ENCODE peak calls at places on chromosome 17, in five cellular contexts. C is sigmoid colon, Z is psoas muscle, I is Peyer's patch, F is prostate gland. M is an unnamed sample.

GRCh38 chr17:45103269-45103795 is 29.0 kb downstream of the PLCD3 start:
- DNase-seq in C (no peak), Z (no peak), I (no peak), F (no peak), M (no peak)

GRCh38 chr17:27285501-27285900 is 8.4 kb upstream of the WSB1 start:
- DNase-seq in C (no peak), Z (no peak), I (no peak), F (no peak), M (no peak)

GRCh38 chr17:73776978-73777567 is 132.8 kb upstream of the SDK2 start:
- DNase-seq in C (no peak), Z (no peak), I (no peak), F (no peak), M (no peak)

GRCh38 chr17:3033741-3034577 is 29.4 kb downstream of the OR1D5 start:
- DNase-seq in C (no peak), Z (no peak), I (peak), F (no peak), M (no peak)

GRCh38 chr17:28291780-28292330 is 27.1 kb upstream of the TMEM97 start:
- DNase-seq in C (no peak), Z (no peak), I (no peak), F (no peak), M (no peak)

GRCh38 chr17:73657473-73658116 is 13.3 kb upstream of the SDK2 start:
- DNase-seq in C (no peak), Z (no peak), I (peak), F (peak), M (no peak)

GRCh38 chr17:8506145-8506544 is 70.5 kb downstream of the NDEL1 start:
- DNase-seq in C (no peak), Z (peak), I (no peak), F (no peak), M (no peak)

GRCh38 chr17:28747046-28747691 is 3.4 kb downstream of the TRAF4 start:
- DNase-seq in C (no peak), Z (no peak), I (no peak), F (peak), M (no peak)

GRCh38 chr17:39485555-39485954 is 24.3 kb downstream of the CDK12 start:
- DNase-seq in C (no peak), Z (no peak), I (no peak), F (no peak), M (no peak)

GRCh38 chr17:21275579-21276339 is 8.8 kb upstream of the MAP2K3 start:
- DNase-seq in C (peak), Z (peak), I (peak), F (peak), M (peak)

GRCh38 chr17:43579570-43580140 is 33.5 kb upstream of the ETV4 start:
- DNase-seq in C (no peak), Z (no peak), I (no peak), F (no peak), M (no peak)

GRCh38 chr17:72614871-72615626 is 477.4 kb downstream of the SLC39A11 start:
- DNase-seq in C (no peak), Z (no peak), I (peak), F (peak), M (no peak)

GRCh38 chr17:61247438-61247837 is 152.2 kb upstream of the TBX2 start:
- DNase-seq in C (no peak), Z (no peak), I (no peak), F (no peak), M (no peak)

GRCh38 chr17:5741810-5742209 is 157.5 kb upstream of the NLRP1 start:
- DNase-seq in C (no peak), Z (no peak), I (no peak), F (no peak), M (no peak)

GRCh38 chr17:77792626-77793025 is 165.9 kb upstream of the TNRC6C start:
- DNase-seq in C (no peak), Z (no peak), I (peak), F (no peak), M (no peak)

GRCh38 chr17:1643999-1644492 is 1.5 kb downstream of the SCARF1 start:
- DNase-seq in C (no peak), Z (no peak), I (no peak), F (no peak), M (no peak)

GRCh38 chr17:27977751-27978688 is 64.5 kb upstream of the NLK start:
- DNase-seq in C (no peak), Z (no peak), I (no peak), F (no peak), M (no peak)

GRCh38 chr17:29567362-29568330 is 809 bp upstream of the ABHD15 start:
- DNase-seq in C (peak), Z (peak), I (peak), F (peak), M (peak)

GRCh38 chr17:38815576-38816193 is 9.4 kb downstream of the CWC25 start:
- DNase-seq in C (no peak), Z (no peak), I (no peak), F (no peak), M (peak)

GRCh38 chr17:17778308-17779014 is 58.3 kb downstream of the SREBF1 start:
- DNase-seq in C (peak), Z (peak), I (no peak), F (no peak), M (no peak)

GRCh38 chr17:56690441-56691291 is 97.2 kb downstream of the NOG start:
- DNase-seq in C (no peak), Z (no peak), I (no peak), F (no peak), M (no peak)

GRCh38 chr17:18217412-18218015 is 7.9 kb upstream of the LLGL1 start:
- DNase-seq in C (peak), Z (peak), I (peak), F (peak), M (peak)

GRCh38 chr17:2054740-2055493 is at the start of gene HIC1:
- DNase-seq in C (peak), Z (peak), I (peak), F (peak), M (peak)

GRCh38 chr17:67562036-67562435 is 155.7 kb upstream of the NOL11 start:
- DNase-seq in C (peak), Z (no peak), I (no peak), F (no peak), M (no peak)

GRCh38 chr17:33976816-33977215 is 278.3 kb upstream of the CCL2 start:
- DNase-seq in C (no peak), Z (no peak), I (no peak), F (no peak), M (no peak)

GRCh38 chr17:19867654-19868395 is at the start of gene ULK2:
- DNase-seq in C (peak), Z (peak), I (peak), F (peak), M (peak)

GRCh38 chr17:42276359-42276608 is at the start of gene STAT5B:
- DNase-seq in C (peak), Z (peak), I (peak), F (peak), M (peak)

GRCh38 chr17:48589831-48590602 is at the start of gene HOXB3:
- DNase-seq in C (no peak), Z (no peak), I (peak), F (no peak), M (no peak)

GRCh38 chr17:40996829-40997228 is 2.9 kb upstream of the KRTAP3-3 start:
- DNase-seq in C (no peak), Z (no peak), I (no peak), F (no peak), M (no peak)

GRCh38 chr17:72631568-72631967 is 460.9 kb downstream of the SLC39A11 start:
- DNase-seq in C (no peak), Z (no peak), I (no peak), F (no peak), M (no peak)

GRCh38 chr17:61574542-61575351 is 16.3 kb downstream of the NACA2 start:
- DNase-seq in C (no peak), Z (no peak), I (no peak), F (peak), M (no peak)

GRCh38 chr17:28975031-28975430 is 23.7 kb upstream of the PHF12 start:
- DNase-seq in C (no peak), Z (no peak), I (no peak), F (no peak), M (no peak)

GRCh38 chr17:56142325-56142724 is 10.9 kb upstream of the ANKFN1 start:
- DNase-seq in C (no peak), Z (no peak), I (no peak), F (no peak), M (no peak)

GRCh38 chr17:75511610-75512575 is 3.4 kb downstream of the CASKIN2 start:
- DNase-seq in C (no peak), Z (peak), I (no peak), F (no peak), M (no peak)

GRCh38 chr17:59561042-59561441 is 4.4 kb upstream of the DHX40 start:
- DNase-seq in C (no peak), Z (no peak), I (no peak), F (no peak), M (no peak)

GRCh38 chr17:64262125-64262421 is 987 bp downstream of the TEX2 start:
- DNase-seq in C (no peak), Z (no peak), I (no peak), F (no peak), M (no peak)

GRCh38 chr17:71423871-71424546 is 696.8 kb upstream of the SOX9 start:
- DNase-seq in C (no peak), Z (no peak), I (no peak), F (no peak), M (no peak)

GRCh38 chr17:83189673-83190385 is 110.4 kb downstream of the METRNL start:
- DNase-seq in C (peak), Z (peak), I (peak), F (peak), M (peak)

GRCh38 chr17:77427471-77427991 is 286.8 kb downstream of the SEC14L1 start:
- DNase-seq in C (peak), Z (peak), I (no peak), F (no peak), M (no peak)

GRCh38 chr17:35373532-35373983 is at the start of gene SLFN11:
- DNase-seq in C (peak), Z (peak), I (peak), F (peak), M (peak)

GRCh38 chr17:35376245-35376644 is 2.8 kb upstream of the SLFN11 start:
- DNase-seq in C (no peak), Z (no peak), I (no peak), F (no peak), M (no peak)

GRCh38 chr17:35372846-35373531 is 432 bp downstream of the SLFN11 start:
- DNase-seq in C (no peak), Z (peak), I (no peak), F (peak), M (no peak)

GRCh38 chr17:35373984-35374765 is 754 bp upstream of the SLFN11 start:
- DNase-seq in C (peak), Z (peak), I (peak), F (peak), M (peak)

GRCh38 chr17:35374766-35375344 is 1.4 kb upstream of the SLFN11 start:
- DNase-seq in C (no peak), Z (no peak), I (no peak), F (no peak), M (no peak)
- H3K4me3 ChIP-seq in C (peak), Z (peak), I (peak), F (peak), M (peak)

GRCh38 chr17:32261937-32262510 is 3.6 kb upstream of the RHBDL3 start:
- DNase-seq in C (no peak), Z (no peak), I (peak), F (no peak), M (no peak)

GRCh38 chr17:32264823-32265191 is 825 bp upstream of the RHBDL3 start:
- DNase-seq in C (no peak), Z (no peak), I (no peak), F (no peak), M (no peak)

GRCh38 chr17:32265896-32266388 is 310 bp downstream of the RHBDL3 start:
- DNase-seq in C (no peak), Z (no peak), I (no peak), F (no peak), M (no peak)

GRCh38 chr17:32265192-32265895 is at the start of gene RHBDL3:
- DNase-seq in C (no peak), Z (peak), I (no peak), F (no peak), M (no peak)

DNA sequence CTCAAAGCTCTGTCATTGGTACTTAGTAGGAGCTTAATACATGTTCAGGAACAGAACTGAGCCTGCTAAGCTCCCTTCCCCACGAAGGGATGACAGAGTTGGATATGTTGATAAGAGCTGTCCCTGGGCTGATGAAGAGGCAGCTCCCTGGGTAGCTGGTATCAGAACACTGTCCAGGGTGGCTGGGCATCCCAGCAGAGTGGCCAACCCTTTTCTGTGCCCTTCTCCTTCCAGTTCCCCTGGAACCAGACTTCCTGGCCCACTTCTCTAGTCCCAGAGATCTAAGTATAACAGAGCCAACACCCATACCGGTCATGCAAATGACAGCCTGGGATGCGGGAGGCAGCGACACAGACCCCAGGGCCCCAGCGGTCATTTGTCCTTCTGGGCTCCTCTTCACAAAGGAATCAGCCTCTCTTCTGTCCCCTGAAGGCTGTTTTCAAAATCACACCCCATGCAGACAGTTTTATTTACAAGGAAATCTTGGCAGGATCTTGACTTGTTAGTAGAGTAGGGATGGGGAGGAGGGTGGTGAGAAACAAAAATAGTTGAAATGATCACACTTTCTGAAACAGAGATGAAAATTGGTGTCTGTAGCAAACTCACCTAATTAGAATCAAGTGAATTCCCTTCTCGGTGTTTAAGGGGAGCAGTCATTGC is 1.4 kb upstream of the RHBDL3 start:
- DNase-seq in C (no peak), Z (no peak), I (no peak), F (no peak), M (no peak)
- TF ChIP-seq CTCF in C (no peak), Z (no peak), I (peak), F (no peak), M (no peak)

GRCh38 chr17:62656446-62656845 is 29.0 kb downstream of the MRC2 start:
- DNase-seq in C (peak), Z (no peak), I (no peak), F (no peak), M (no peak)
- H3K27ac ChIP-seq in C (no peak), Z (no peak), I (no peak), F (no peak), M (no peak)

GRCh38 chr17:55134486-55135157 is 130.1 kb upstream of the HLF start:
- DNase-seq in C (no peak), Z (no peak), I (no peak), F (no peak), M (no peak)
- H3K4me3 ChIP-seq in C (no peak), Z (no peak), I (no peak), F (no peak), M (no peak)

DNA sequence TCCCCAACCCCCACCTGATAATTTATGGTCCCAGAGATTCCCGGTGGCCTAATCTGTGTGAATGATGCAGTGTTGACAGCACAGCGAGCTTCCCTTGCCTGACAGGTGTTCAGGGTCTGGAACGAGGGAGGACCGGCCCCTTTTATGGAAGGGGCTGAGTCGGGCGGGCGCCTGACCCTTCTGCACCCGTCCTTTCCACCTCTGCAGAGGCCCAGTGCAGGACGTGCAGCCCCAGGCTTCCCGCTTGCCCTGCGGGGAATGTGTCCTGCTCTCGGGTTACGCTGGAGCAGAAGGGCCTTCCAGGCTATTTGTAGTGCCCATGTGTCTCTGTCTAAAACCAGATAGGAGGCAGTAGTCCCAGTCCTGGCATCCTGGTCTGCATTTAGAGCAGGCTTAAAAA is 16.2 kb downstream of the SMTNL2 start:
- DNase-seq in C (no peak), Z (peak), I (no peak), F (no peak), M (no peak)
- TF ChIP-seq CTCF in C (no peak), Z (peak), I (no peak), F (no peak), M (no peak)

DNA sequence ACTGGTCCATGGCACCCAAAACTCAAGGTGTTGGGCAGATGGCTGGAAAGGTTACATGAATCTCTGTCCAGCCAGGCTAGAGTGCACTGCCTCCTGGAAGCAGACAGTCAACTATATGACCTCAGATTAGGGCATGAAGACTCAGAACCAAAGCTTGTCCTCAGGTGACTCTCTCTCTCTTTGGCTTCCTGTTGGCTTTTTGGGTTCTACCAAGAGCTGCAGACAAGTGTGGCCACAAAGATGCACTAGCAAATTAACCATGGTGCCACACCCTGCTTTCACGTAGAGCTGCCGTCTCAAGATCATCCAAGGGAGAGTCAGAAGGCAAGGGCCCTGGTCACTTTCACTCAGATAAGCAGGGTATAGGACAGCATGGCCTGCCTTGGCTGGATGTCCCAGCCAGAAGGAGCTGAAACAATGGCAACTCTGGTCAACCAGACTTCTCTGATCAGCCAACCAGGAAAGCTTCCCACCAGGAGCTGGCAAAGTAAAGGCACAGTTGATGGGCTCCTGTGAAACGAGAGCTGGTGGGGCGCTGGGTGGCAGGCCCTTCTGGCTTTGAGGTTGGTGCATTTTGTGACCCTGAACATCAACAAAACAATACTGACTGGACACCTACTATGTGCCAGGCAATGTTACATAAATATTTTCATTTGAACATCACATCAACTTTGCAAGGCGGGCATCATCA is 31.9 kb downstream of the CUEDC1 start:
- DNase-seq in C (no peak), Z (no peak), I (no peak), F (no peak), M (no peak)
- H3K27ac ChIP-seq in C (peak), Z (no peak), I (no peak), F (no peak), M (no peak)